ENCODE peak calls at places on chromosomes 5 and 9, in five cellular contexts. One of them, this sample, is unnamed.

GRCh38 chr9:112545237-112545636 is 58.6 kb downstream of the KIAA1958 start:
- DNase-seq in psoas muscle: no peak
- DNase-seq in A673: no peak
- DNase-seq in right cardiac atrium: no peak
- DNase-seq in PC-3: no peak
- DNase-seq in this sample: no peak

GRCh38 chr5:125481506-125482455 is 735.3 kb upstream of the ZNF608 start:
- DNase-seq in right cardiac atrium: no peak
- DNase-seq in psoas muscle: no peak
- DNase-seq in A673: peak; percentile 37
- DNase-seq in PC-3: no peak
- DNase-seq in this sample: no peak

GRCh38 chr5:124440471-124440870 is 306.0 kb downstream of the ZNF608 start:
- DNase-seq in PC-3: no peak
- DNase-seq in psoas muscle: no peak
- DNase-seq in right cardiac atrium: no peak
- DNase-seq in A673: no peak
- DNase-seq in this sample: no peak

GRCh38 chr5:133885566-133885965 is 82.9 kb downstream of the C5orf15 start:
- DNase-seq in PC-3: no peak
- DNase-seq in right cardiac atrium: no peak
- DNase-seq in A673: no peak
- DNase-seq in psoas muscle: peak; percentile 19
- DNase-seq in this sample: no peak

GRCh38 chr9:135588371-135588770 is 26.8 kb downstream of the PAEP start:
- DNase-seq in A673: no peak
- DNase-seq in right cardiac atrium: no peak
- DNase-seq in PC-3: no peak
- DNase-seq in psoas muscle: peak; percentile 9
- DNase-seq in this sample: no peak

GRCh38 chr5:32639943-32640342 is 54.6 kb downstream of the SUB1 start:
- DNase-seq in psoas muscle: no peak
- DNase-seq in right cardiac atrium: no peak
- DNase-seq in A673: no peak
- DNase-seq in PC-3: peak; percentile 66
- DNase-seq in this sample: no peak

GRCh38 chr9:96344458-96345180 is 38.9 kb downstream of the SLC35D2 start:
- DNase-seq in PC-3: peak; percentile 65
- DNase-seq in A673: peak; percentile 77
- DNase-seq in right cardiac atrium: peak; percentile 61
- DNase-seq in psoas muscle: no peak
- DNase-seq in this sample: no peak

GRCh38 chr9:114261026-114261425 is 61.9 kb upstream of the ORM1 start:
- DNase-seq in A673: no peak
- DNase-seq in PC-3: no peak
- DNase-seq in psoas muscle: no peak
- DNase-seq in right cardiac atrium: no peak
- DNase-seq in this sample: no peak

GRCh38 chr5:160747963-160748362 is 104.0 kb downstream of the ATP10B start:
- DNase-seq in A673: no peak
- DNase-seq in psoas muscle: no peak
- DNase-seq in PC-3: no peak
- DNase-seq in right cardiac atrium: no peak
- DNase-seq in this sample: no peak

GRCh38 chr5:113447651-113448050 is 12.9 kb upstream of the TSSK1B start:
- DNase-seq in psoas muscle: no peak
- DNase-seq in right cardiac atrium: no peak
- DNase-seq in PC-3: peak; percentile 38
- DNase-seq in A673: peak; percentile 2
- DNase-seq in this sample: no peak

GRCh38 chr9:13110766-13111400 is 168.6 kb downstream of the MPDZ start:
- DNase-seq in PC-3: no peak
- DNase-seq in psoas muscle: peak; percentile 58
- DNase-seq in A673: no peak
- DNase-seq in right cardiac atrium: peak; percentile 43
- DNase-seq in this sample: no peak

GRCh38 chr5:73154607-73155006 is 18.4 kb upstream of the TMEM174 start:
- DNase-seq in A673: no peak
- DNase-seq in PC-3: no peak
- DNase-seq in psoas muscle: no peak
- DNase-seq in right cardiac atrium: no peak
- DNase-seq in this sample: no peak

GRCh38 chr5:6545770-6546690 is 86.8 kb downstream of the NSUN2 start:
- DNase-seq in psoas muscle: no peak
- DNase-seq in PC-3: no peak
- DNase-seq in right cardiac atrium: no peak
- DNase-seq in A673: peak; percentile 25
- DNase-seq in this sample: no peak

GRCh38 chr5:65152131-65152530 is 329.6 kb downstream of the ADAMTS6 start:
- DNase-seq in right cardiac atrium: no peak
- DNase-seq in A673: no peak
- DNase-seq in PC-3: peak; percentile 42
- DNase-seq in psoas muscle: no peak
- DNase-seq in this sample: no peak

GRCh38 chr5:27594141-27594540 is 555.8 kb upstream of the CDH9 start:
- DNase-seq in PC-3: no peak
- DNase-seq in right cardiac atrium: no peak
- DNase-seq in psoas muscle: no peak
- DNase-seq in A673: no peak
- DNase-seq in this sample: no peak

GRCh38 chr9:36924071-36924470 is 110.0 kb downstream of the PAX5 start:
- DNase-seq in right cardiac atrium: no peak
- DNase-seq in PC-3: peak; percentile 96
- DNase-seq in A673: peak; percentile 89
- DNase-seq in psoas muscle: no peak
- DNase-seq in this sample: no peak

GRCh38 chr5:40675396-40676133 is 4.2 kb upstream of the PTGER4 start:
- DNase-seq in right cardiac atrium: no peak
- DNase-seq in psoas muscle: no peak
- DNase-seq in A673: no peak
- DNase-seq in PC-3: no peak
- DNase-seq in this sample: no peak

GRCh38 chr9:127794001-127794791 is 8.4 kb downstream of the CDK9 start:
- DNase-seq in A673: no peak
- DNase-seq in right cardiac atrium: no peak
- DNase-seq in psoas muscle: no peak
- DNase-seq in PC-3: no peak
- DNase-seq in this sample: peak; percentile 59

GRCh38 chr5:172383231-172383802 is 71.0 kb downstream of the SH3PXD2B start:
- DNase-seq in right cardiac atrium: no peak
- DNase-seq in A673: no peak
- DNase-seq in PC-3: peak; percentile 99
- DNase-seq in psoas muscle: no peak
- DNase-seq in this sample: no peak

DNA sequence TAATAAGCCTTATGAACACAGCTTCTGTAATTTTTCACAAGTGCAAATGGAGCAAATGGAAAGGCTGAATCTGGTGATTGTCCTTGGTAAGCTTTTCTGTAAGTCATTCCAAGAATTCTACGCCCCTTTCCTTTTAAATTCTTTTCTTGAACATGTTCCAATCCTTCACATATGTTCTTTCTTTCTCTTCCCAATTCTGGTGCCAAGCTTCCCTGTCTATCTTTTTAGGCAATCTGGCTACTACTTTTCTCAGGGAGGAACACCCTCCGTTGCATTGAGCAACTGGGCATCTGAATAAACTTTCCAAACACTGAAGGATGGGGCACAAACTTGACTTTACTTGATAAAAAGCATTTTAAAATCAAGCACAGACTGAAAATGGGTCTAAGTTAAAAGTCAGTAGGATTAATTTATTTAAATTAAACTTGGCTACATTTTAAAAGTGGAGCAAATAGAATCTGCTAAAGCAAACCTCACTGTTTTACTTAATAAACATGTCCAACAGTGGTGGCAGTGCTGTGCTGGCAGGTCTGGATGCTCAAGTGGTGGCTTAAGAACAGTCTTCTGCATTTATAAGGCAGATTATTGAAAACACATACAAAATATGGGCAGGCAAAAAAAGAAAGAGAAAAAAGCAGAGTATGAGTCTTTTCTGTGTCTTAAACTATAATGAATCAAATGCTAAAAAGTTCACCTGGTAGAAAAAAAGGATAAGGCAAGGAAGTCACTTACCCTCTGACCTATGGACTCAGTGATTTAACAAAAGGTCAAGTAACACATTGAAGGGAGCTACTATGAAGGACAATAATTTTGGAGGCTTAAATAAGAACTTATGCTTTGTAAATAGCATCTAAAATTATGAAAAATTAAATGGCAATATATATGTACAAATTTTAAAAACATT is 5.4 kb downstream of the ELL2 start:
- DNase-seq in psoas muscle: no peak
- DNase-seq in PC-3: no peak
- DNase-seq in A673: no peak
- DNase-seq in right cardiac atrium: no peak
- DNase-seq in this sample: no peak
- H3K4me3 ChIP-seq in psoas muscle: peak overlapping the region; percentile 94
- H3K4me3 ChIP-seq in PC-3: peak overlapping the region; percentile 99
- H3K4me3 ChIP-seq in A673: no peak overlapping the region
- H3K4me3 ChIP-seq in right cardiac atrium: no peak overlapping the region
- H3K4me3 ChIP-seq in this sample: no peak overlapping the region

GRCh38 chr5:154484393-154484944 is 6.4 kb upstream of the HAND1 start:
- DNase-seq in psoas muscle: no peak
- DNase-seq in PC-3: no peak
- DNase-seq in right cardiac atrium: no peak
- DNase-seq in A673: no peak
- DNase-seq in this sample: no peak
- H3K27me3 ChIP-seq in psoas muscle: peaks cover 56% of the 10 kb centered on the region
- H3K27me3 ChIP-seq in PC-3: peaks cover 96% of the 10 kb centered on the region
- H3K27me3 ChIP-seq in right cardiac atrium: no peaks in the 10 kb centered on the region
- H3K27me3 ChIP-seq in A673: peaks cover 95% of the 10 kb centered on the region
- H3K27me3 ChIP-seq in this sample: peaks cover 99% of the 10 kb centered on the region

DNA sequence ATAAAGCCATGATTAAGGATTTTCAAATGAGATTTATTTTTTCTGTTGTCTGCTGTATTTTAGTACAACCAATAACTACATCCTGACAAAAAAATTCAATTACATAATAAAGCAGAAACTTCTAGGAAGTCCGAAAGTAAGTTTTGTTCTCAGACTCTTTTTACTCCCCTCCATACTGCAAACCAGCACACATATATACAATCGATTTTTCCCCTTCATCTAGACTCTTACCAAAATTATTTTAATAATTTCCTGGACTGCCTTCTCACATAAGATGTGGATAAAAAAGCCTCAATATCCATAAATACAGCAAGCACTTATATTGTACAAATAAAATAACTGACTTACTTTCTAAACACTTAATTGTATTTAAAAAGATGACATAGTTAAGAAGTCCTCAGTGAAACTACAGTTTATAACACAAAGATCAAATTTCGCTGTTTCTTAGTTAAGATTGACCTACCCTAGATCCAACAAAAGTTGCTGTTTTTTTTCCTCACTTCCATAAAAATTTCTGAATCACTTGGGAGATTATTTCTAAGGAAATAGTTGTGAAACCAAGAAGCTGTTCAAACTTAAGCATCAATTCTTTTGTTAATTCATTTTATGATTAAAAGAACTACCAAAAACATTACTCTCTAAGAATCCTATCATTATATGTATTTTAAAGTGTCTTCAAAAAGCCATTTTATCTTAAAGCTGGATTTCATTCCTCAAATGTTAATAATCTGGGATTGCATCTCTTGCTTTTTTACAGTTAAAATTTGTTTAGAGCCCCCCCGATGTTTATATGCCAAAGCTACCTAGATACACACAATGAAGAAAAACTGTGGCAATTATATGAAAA is 74.7 kb upstream of the IFNE start:
- DNase-seq in psoas muscle: no peak
- DNase-seq in PC-3: no peak
- DNase-seq in A673: no peak
- DNase-seq in right cardiac atrium: no peak
- DNase-seq in this sample: no peak
- H3K4me3 ChIP-seq in psoas muscle: no peak overlapping the region
- H3K4me3 ChIP-seq in PC-3: peak overlapping the region; percentile 96
- H3K4me3 ChIP-seq in A673: no peak overlapping the region
- H3K4me3 ChIP-seq in right cardiac atrium: no peak overlapping the region
- H3K4me3 ChIP-seq in this sample: no peak overlapping the region

GRCh38 chr5:112195924-112196323 is 223.2 kb downstream of the EPB41L4A start:
- DNase-seq in right cardiac atrium: no peak
- DNase-seq in psoas muscle: no peak
- DNase-seq in A673: no peak
- DNase-seq in PC-3: no peak
- DNase-seq in this sample: no peak
- H3K27me3 ChIP-seq in right cardiac atrium: no peaks in the 10 kb centered on the region
- H3K27me3 ChIP-seq in psoas muscle: no peaks in the 10 kb centered on the region
- H3K27me3 ChIP-seq in A673: peaks cover 75% of the 10 kb centered on the region
- H3K27me3 ChIP-seq in PC-3: peaks cover 87% of the 10 kb centered on the region
- H3K27me3 ChIP-seq in this sample: no peaks in the 10 kb centered on the region

DNA sequence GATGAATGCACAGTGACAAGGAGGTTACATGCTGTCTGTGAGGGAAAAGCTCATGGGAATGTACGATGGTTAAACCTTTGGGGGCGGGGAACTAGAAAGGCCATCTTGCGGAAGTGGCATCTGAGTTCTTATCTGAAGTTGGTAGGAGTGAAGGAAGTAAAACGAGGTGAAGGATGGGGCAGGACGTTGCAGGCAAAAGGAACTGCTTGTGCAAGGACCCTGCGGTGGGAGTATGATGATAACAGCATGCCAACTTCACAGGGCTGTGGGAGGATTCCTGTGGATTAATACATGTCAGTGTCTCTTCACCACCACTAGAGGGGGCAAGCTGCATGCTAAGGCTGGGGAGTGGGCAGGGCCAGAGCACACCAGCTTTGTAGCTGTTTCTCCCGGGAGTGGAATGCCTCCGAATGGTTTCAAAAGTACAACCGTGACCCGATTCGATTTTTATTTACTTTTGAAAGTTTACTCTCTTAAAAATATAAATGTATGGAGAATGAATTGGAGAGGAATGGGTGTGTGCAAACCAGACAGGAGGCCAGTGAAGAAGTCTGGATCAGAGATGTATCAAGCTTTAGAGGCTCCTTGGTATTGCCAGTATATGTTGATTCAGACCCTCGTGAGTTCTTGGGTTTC is 62.5 kb downstream of the CYFIP2 start:
- DNase-seq in A673: peak; percentile 76
- DNase-seq in psoas muscle: peak; percentile 69
- DNase-seq in PC-3: peak; percentile 90
- DNase-seq in right cardiac atrium: peak; percentile 67
- DNase-seq in this sample: peak; percentile 63
- H3K4me3 ChIP-seq in A673: peak overlapping the region; percentile 14
- H3K4me3 ChIP-seq in psoas muscle: peak overlapping the region; percentile 3
- H3K4me3 ChIP-seq in PC-3: peak overlapping the region; percentile 61
- H3K4me3 ChIP-seq in right cardiac atrium: no peak overlapping the region
- H3K4me3 ChIP-seq in this sample: no peak overlapping the region